ENCODE peak calls at places on chromosomes 5 and 9, in nine cellular contexts. One of them, this sample, is unnamed.

GRCh38 chr5:173051746-173052145 is 4.4 kb upstream of the CREBRF start:
- DNase-seq in CD8-positive, alpha-beta T cell: no peak
- DNase-seq in heart left ventricle: no peak
- DNase-seq in fibroblast of lung: peak; percentile 70
- DNase-seq in HepG2: no peak
- DNase-seq in uterus: no peak
- DNase-seq in suprapubic skin: no peak
- DNase-seq in Panc1: no peak
- DNase-seq in HCT116: no peak
- DNase-seq in this sample: no peak

GRCh38 chr5:160369990-160370712 is at the start of gene C1QTNF2:
- DNase-seq in CD8-positive, alpha-beta T cell: no peak
- DNase-seq in heart left ventricle: peak; percentile 62
- DNase-seq in fibroblast of lung: peak; percentile 63
- DNase-seq in HepG2: no peak
- DNase-seq in uterus: peak; percentile 67
- DNase-seq in suprapubic skin: peak; percentile 80
- DNase-seq in Panc1: no peak
- DNase-seq in HCT116: no peak
- DNase-seq in this sample: no peak

GRCh38 chr5:72587909-72588308 is 80.7 kb upstream of the ZNF366 start:
- DNase-seq in CD8-positive, alpha-beta T cell: no peak
- DNase-seq in heart left ventricle: no peak
- DNase-seq in fibroblast of lung: no peak
- DNase-seq in HepG2: no peak
- DNase-seq in uterus: no peak
- DNase-seq in suprapubic skin: no peak
- DNase-seq in Panc1: no peak
- DNase-seq in HCT116: no peak
- DNase-seq in this sample: no peak

GRCh38 chr5:181043285-181044092 is 3.4 kb downstream of the BTNL9 start:
- DNase-seq in CD8-positive, alpha-beta T cell: no peak
- DNase-seq in heart left ventricle: no peak
- DNase-seq in fibroblast of lung: no peak
- DNase-seq in HepG2: no peak
- DNase-seq in uterus: no peak
- DNase-seq in suprapubic skin: peak; percentile 49
- DNase-seq in Panc1: peak; percentile 15
- DNase-seq in HCT116: no peak
- DNase-seq in this sample: no peak

GRCh38 chr9:18666987-18667772 is 193.2 kb downstream of the ADAMTSL1 start:
- DNase-seq in CD8-positive, alpha-beta T cell: no peak
- DNase-seq in heart left ventricle: no peak
- DNase-seq in fibroblast of lung: peak; percentile 71
- DNase-seq in HepG2: no peak
- DNase-seq in uterus: no peak
- DNase-seq in suprapubic skin: no peak
- DNase-seq in Panc1: no peak
- DNase-seq in HCT116: no peak
- DNase-seq in this sample: no peak

GRCh38 chr5:55383254-55383653 is 75.5 kb downstream of the MTREX start:
- DNase-seq in CD8-positive, alpha-beta T cell: no peak
- DNase-seq in heart left ventricle: no peak
- DNase-seq in fibroblast of lung: no peak
- DNase-seq in HepG2: no peak
- DNase-seq in uterus: no peak
- DNase-seq in suprapubic skin: no peak
- DNase-seq in Panc1: no peak
- DNase-seq in HCT116: no peak
- DNase-seq in this sample: no peak

GRCh38 chr5:172064766-172065165 is 58.3 kb upstream of the FBXW11 start:
- DNase-seq in CD8-positive, alpha-beta T cell: no peak
- DNase-seq in heart left ventricle: no peak
- DNase-seq in fibroblast of lung: no peak
- DNase-seq in HepG2: no peak
- DNase-seq in uterus: no peak
- DNase-seq in suprapubic skin: no peak
- DNase-seq in Panc1: no peak
- DNase-seq in HCT116: no peak
- DNase-seq in this sample: no peak

GRCh38 chr5:64682608-64683007 is 7.7 kb upstream of the SHISAL2B start:
- DNase-seq in CD8-positive, alpha-beta T cell: no peak
- DNase-seq in heart left ventricle: no peak
- DNase-seq in fibroblast of lung: no peak
- DNase-seq in HepG2: peak; percentile 22
- DNase-seq in uterus: no peak
- DNase-seq in suprapubic skin: no peak
- DNase-seq in Panc1: no peak
- DNase-seq in HCT116: peak; percentile 28
- DNase-seq in this sample: no peak

GRCh38 chr9:8784813-8785212 is 985.2 kb upstream of the DMAC1 start:
- DNase-seq in CD8-positive, alpha-beta T cell: no peak
- DNase-seq in heart left ventricle: no peak
- DNase-seq in fibroblast of lung: peak; percentile 74
- DNase-seq in HepG2: no peak
- DNase-seq in uterus: no peak
- DNase-seq in suprapubic skin: no peak
- DNase-seq in Panc1: no peak
- DNase-seq in HCT116: no peak
- DNase-seq in this sample: no peak

GRCh38 chr5:150034677-150035076 is 34.1 kb downstream of the HMGXB3 start:
- DNase-seq in CD8-positive, alpha-beta T cell: no peak
- DNase-seq in heart left ventricle: no peak
- DNase-seq in fibroblast of lung: peak; percentile 93
- DNase-seq in HepG2: no peak
- DNase-seq in uterus: no peak
- DNase-seq in suprapubic skin: no peak
- DNase-seq in Panc1: no peak
- DNase-seq in HCT116: no peak
- DNase-seq in this sample: no peak

GRCh38 chr9:134293576-134294227 is 32.6 kb upstream of the RXRA start:
- DNase-seq in CD8-positive, alpha-beta T cell: no peak
- DNase-seq in heart left ventricle: no peak
- DNase-seq in fibroblast of lung: peak; percentile 11
- DNase-seq in HepG2: no peak
- DNase-seq in uterus: no peak
- DNase-seq in suprapubic skin: no peak
- DNase-seq in Panc1: no peak
- DNase-seq in HCT116: no peak
- DNase-seq in this sample: no peak

GRCh38 chr5:171596391-171596878 is 177.0 kb downstream of the FGF18 start:
- DNase-seq in CD8-positive, alpha-beta T cell: no peak
- DNase-seq in heart left ventricle: peak; percentile 82
- DNase-seq in fibroblast of lung: peak; percentile 98
- DNase-seq in HepG2: no peak
- DNase-seq in uterus: no peak
- DNase-seq in suprapubic skin: no peak
- DNase-seq in Panc1: no peak
- DNase-seq in HCT116: no peak
- DNase-seq in this sample: no peak

GRCh38 chr9:70484232-70485130 is 70.0 kb upstream of the KLF9 start:
- DNase-seq in CD8-positive, alpha-beta T cell: no peak
- DNase-seq in heart left ventricle: peak; percentile 48
- DNase-seq in fibroblast of lung: peak; percentile 92
- DNase-seq in HepG2: peak; percentile 59
- DNase-seq in uterus: peak; percentile 66
- DNase-seq in suprapubic skin: no peak
- DNase-seq in Panc1: peak; percentile 35
- DNase-seq in HCT116: peak; percentile 68
- DNase-seq in this sample: no peak

GRCh38 chr5:37695651-37696050 is 144.2 kb downstream of the GDNF start:
- DNase-seq in CD8-positive, alpha-beta T cell: no peak
- DNase-seq in heart left ventricle: no peak
- DNase-seq in fibroblast of lung: no peak
- DNase-seq in HepG2: no peak
- DNase-seq in uterus: no peak
- DNase-seq in suprapubic skin: no peak
- DNase-seq in Panc1: no peak
- DNase-seq in HCT116: no peak
- DNase-seq in this sample: no peak

GRCh38 chr5:37696190-37697021 is 143.4 kb downstream of the GDNF start:
- DNase-seq in CD8-positive, alpha-beta T cell: no peak
- DNase-seq in heart left ventricle: no peak
- DNase-seq in fibroblast of lung: peak; percentile 68
- DNase-seq in HepG2: peak; percentile 52
- DNase-seq in uterus: no peak
- DNase-seq in suprapubic skin: no peak
- DNase-seq in Panc1: peak; percentile 30
- DNase-seq in HCT116: peak; percentile 78
- DNase-seq in this sample: peak; percentile 54

DNA sequence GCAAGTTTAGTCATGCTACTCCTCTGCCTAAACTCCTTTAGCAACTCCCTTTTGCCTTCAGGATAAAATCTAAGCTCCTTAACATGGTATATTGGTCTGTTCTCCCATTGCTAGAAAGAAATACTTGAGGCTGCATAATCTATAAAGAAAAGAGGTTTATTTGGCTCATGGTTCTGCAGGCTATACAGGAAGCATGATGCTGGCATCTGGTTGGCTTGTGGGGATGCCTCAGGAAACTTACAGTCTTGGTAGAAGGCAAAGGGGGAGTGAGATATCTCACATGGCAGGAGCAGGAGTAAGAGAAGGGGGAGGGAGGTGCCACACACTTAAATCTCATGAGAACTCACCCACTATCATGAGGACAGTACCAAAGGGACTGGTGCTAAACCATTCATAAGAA is 145.0 kb downstream of the GDNF start:
- DNase-seq in CD8-positive, alpha-beta T cell: no peak
- DNase-seq in heart left ventricle: no peak
- DNase-seq in fibroblast of lung: no peak
- DNase-seq in HepG2: no peak
- DNase-seq in uterus: no peak
- DNase-seq in suprapubic skin: no peak
- DNase-seq in Panc1: no peak
- DNase-seq in HCT116: no peak
- DNase-seq in this sample: no peak
- TF ChIP-seq CTCF in CD8-positive, alpha-beta T cell: no peak
- TF ChIP-seq CTCF in heart left ventricle: no peak
- TF ChIP-seq CTCF in fibroblast of lung: no peak
- TF ChIP-seq CTCF in HepG2: no peak
- TF ChIP-seq CTCF in uterus: no peak
- TF ChIP-seq CTCF in suprapubic skin: no peak
- TF ChIP-seq CTCF in Panc1: no peak
- TF ChIP-seq CTCF in HCT116: no peak
- TF ChIP-seq CTCF in this sample: no peak

GRCh38 chr9:127447416-127448111 is 3.6 kb downstream of the RPL12 start:
- DNase-seq in CD8-positive, alpha-beta T cell: no peak
- DNase-seq in heart left ventricle: no peak
- DNase-seq in fibroblast of lung: peak; percentile 33
- DNase-seq in HepG2: no peak
- DNase-seq in uterus: no peak
- DNase-seq in suprapubic skin: no peak
- DNase-seq in Panc1: no peak
- DNase-seq in HCT116: no peak
- DNase-seq in this sample: no peak

GRCh38 chr9:127448112-127448805 is 2.9 kb downstream of the RPL12 start:
- DNase-seq in CD8-positive, alpha-beta T cell: no peak
- DNase-seq in heart left ventricle: no peak
- DNase-seq in fibroblast of lung: peak; percentile 18
- DNase-seq in HepG2: no peak
- DNase-seq in uterus: no peak
- DNase-seq in suprapubic skin: no peak
- DNase-seq in Panc1: no peak
- DNase-seq in HCT116: no peak
- DNase-seq in this sample: no peak

GRCh38 chr9:127444921-127445850 is 6.0 kb downstream of the RPL12 start:
- DNase-seq in CD8-positive, alpha-beta T cell: no peak
- DNase-seq in heart left ventricle: no peak
- DNase-seq in fibroblast of lung: peak; percentile 42
- DNase-seq in HepG2: no peak
- DNase-seq in uterus: no peak
- DNase-seq in suprapubic skin: no peak
- DNase-seq in Panc1: no peak
- DNase-seq in HCT116: no peak
- DNase-seq in this sample: no peak

GRCh38 chr9:127445851-127446719 is 5.1 kb downstream of the RPL12 start:
- DNase-seq in CD8-positive, alpha-beta T cell: no peak
- DNase-seq in heart left ventricle: no peak
- DNase-seq in fibroblast of lung: peak; percentile 16
- DNase-seq in HepG2: no peak
- DNase-seq in uterus: no peak
- DNase-seq in suprapubic skin: no peak
- DNase-seq in Panc1: no peak
- DNase-seq in HCT116: no peak
- DNase-seq in this sample: no peak

GRCh38 chr9:127446720-127447415 is 4.3 kb downstream of the RPL12 start:
- DNase-seq in CD8-positive, alpha-beta T cell: no peak
- DNase-seq in heart left ventricle: no peak
- DNase-seq in fibroblast of lung: peak; percentile 24
- DNase-seq in HepG2: no peak
- DNase-seq in uterus: no peak
- DNase-seq in suprapubic skin: no peak
- DNase-seq in Panc1: no peak
- DNase-seq in HCT116: no peak
- DNase-seq in this sample: no peak
- H3K27ac ChIP-seq in CD8-positive, alpha-beta T cell: no peak overlapping the region
- H3K27ac ChIP-seq in heart left ventricle: no peak overlapping the region
- H3K27ac ChIP-seq in fibroblast of lung: no peak overlapping the region
- H3K27ac ChIP-seq in HepG2: peak overlapping the region; percentile 26
- H3K27ac ChIP-seq in uterus: no peak overlapping the region
- H3K27ac ChIP-seq in suprapubic skin: no peak overlapping the region
- H3K27ac ChIP-seq in Panc1: peak overlapping the region; percentile 41
- H3K27ac ChIP-seq in HCT116: peak overlapping the region; percentile 97
- H3K27ac ChIP-seq in this sample: no peak overlapping the region

GRCh38 chr9:37370968-37371563 is 51.4 kb upstream of the GRHPR start:
- DNase-seq in CD8-positive, alpha-beta T cell: no peak
- DNase-seq in heart left ventricle: no peak
- DNase-seq in fibroblast of lung: no peak
- DNase-seq in HepG2: no peak
- DNase-seq in uterus: no peak
- DNase-seq in suprapubic skin: no peak
- DNase-seq in Panc1: no peak
- DNase-seq in HCT116: no peak
- DNase-seq in this sample: no peak
- TF ChIP-seq CTCF in CD8-positive, alpha-beta T cell: no peak
- TF ChIP-seq CTCF in heart left ventricle: no peak
- TF ChIP-seq CTCF in fibroblast of lung: no peak
- TF ChIP-seq CTCF in HepG2: no peak
- TF ChIP-seq CTCF in uterus: no peak
- TF ChIP-seq CTCF in suprapubic skin: no peak
- TF ChIP-seq CTCF in Panc1: no peak
- TF ChIP-seq CTCF in HCT116: no peak
- TF ChIP-seq CTCF in this sample: no peak

DNA sequence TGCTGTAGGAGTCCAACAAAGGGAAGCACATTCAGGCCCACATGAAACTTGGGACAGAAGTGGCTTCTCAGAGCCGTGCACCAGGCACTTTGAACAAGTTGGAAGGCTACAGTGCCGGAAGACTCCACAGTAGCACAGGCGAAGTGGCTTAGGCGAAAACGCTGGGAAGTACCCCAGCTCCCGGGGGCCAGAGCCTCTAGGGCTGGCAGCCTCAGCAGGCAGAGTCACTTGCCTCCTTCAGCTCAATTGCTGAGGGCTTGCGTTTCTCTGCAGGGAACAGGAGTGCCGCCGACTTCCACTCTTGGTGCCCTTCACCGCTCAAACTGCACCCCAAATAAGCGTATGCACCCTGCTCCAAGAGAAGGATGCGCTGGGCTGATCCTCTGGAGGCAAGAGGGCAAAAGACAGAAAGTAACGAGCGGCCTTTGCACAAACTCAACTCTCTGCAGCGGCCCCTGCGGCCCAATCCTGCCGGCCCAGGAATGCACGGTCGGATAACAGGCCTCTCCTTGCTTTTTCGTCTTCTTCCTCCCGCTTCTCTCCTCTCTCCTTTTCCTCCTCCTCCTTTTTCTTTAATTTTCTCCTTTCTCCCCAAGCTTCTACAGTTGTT is 1.2 kb upstream of the S1PR3 start:
- DNase-seq in CD8-positive, alpha-beta T cell: no peak
- DNase-seq in heart left ventricle: no peak
- DNase-seq in fibroblast of lung: no peak
- DNase-seq in HepG2: no peak
- DNase-seq in uterus: peak; percentile 14
- DNase-seq in suprapubic skin: no peak
- DNase-seq in Panc1: no peak
- DNase-seq in HCT116: no peak
- DNase-seq in this sample: no peak
- H3K27ac ChIP-seq in CD8-positive, alpha-beta T cell: no peak overlapping the region
- H3K27ac ChIP-seq in heart left ventricle: peak overlapping the region; percentile 87
- H3K27ac ChIP-seq in fibroblast of lung: no peak overlapping the region
- H3K27ac ChIP-seq in HepG2: no peak overlapping the region
- H3K27ac ChIP-seq in uterus: peak overlapping the region; percentile 74
- H3K27ac ChIP-seq in suprapubic skin: no peak overlapping the region
- H3K27ac ChIP-seq in Panc1: no peak overlapping the region
- H3K27ac ChIP-seq in HCT116: no peak overlapping the region
- H3K27ac ChIP-seq in this sample: no peak overlapping the region